ENCODE peak calls at places on chromosomes 13 and 19, in ten cellular contexts. L is fibroblast of the aortic adventitia; N is stimulated activated CD4-positive, alpha-beta T cell treated with anti-CD3 and anti-CD28 coated beads, Interleukin-1b, Interleukin-23, amount 100 ng/mL, for 4 hours; U is bronchial epithelial cell; T is HFFc6; B is EH; E is heart left ventricle; X is dermis microvascular lymphatic vessel endothelial cell; O is nephron progenitor cell; Q is Daoy. Y is an unnamed sample.

GRCh38 chr19:38134538-38135149 is 89.4 kb downstream of the DPF1 start:
- DNase-seq in O (peak), L (peak), U (peak), N (no peak), E (no peak), B (peak), Q (peak), T (peak), X (peak), Y (no peak)

GRCh38 chr19:2722541-2723344 is 1.6 kb upstream of the DIRAS1 start:
- DNase-seq in X (no peak), O (no peak), T (peak), E (peak), L (peak), N (no peak), Q (peak), B (peak), U (peak), Y (peak)

GRCh38 chr19:44278181-44278690 is 18.6 kb downstream of the ZNF233 start:
- DNase-seq in O (no peak), X (no peak), T (peak), L (peak), N (no peak), Q (no peak), E (no peak), U (peak), B (peak), Y (no peak)

GRCh38 chr19:50705422-50706019 is 14.1 kb downstream of the SHANK1 start:
- DNase-seq in Q (peak), E (no peak), X (no peak), U (peak), T (peak), L (peak), N (no peak), B (peak), O (peak), Y (no peak)

GRCh38 chr19:17420267-17420924 is 549 bp downstream of the MVB12A start:
- DNase-seq in L (peak), U (no peak), N (no peak), T (no peak), Q (peak), B (peak), O (peak), E (peak), X (no peak), Y (peak)

GRCh38 chr13:51221674-51222509 is at the start of gene FAM124A:
- DNase-seq in T (no peak), O (peak), U (no peak), Q (peak), B (peak), E (peak), X (no peak), L (no peak), N (peak), Y (peak)

GRCh38 chr13:49214917-49215376 is 5.2 kb upstream of the MLNR start:
- DNase-seq in B (peak), X (no peak), T (no peak), Q (peak), N (no peak), E (peak), U (peak), O (no peak), L (no peak), Y (peak)

GRCh38 chr19:19406878-19407639 is 1.6 kb downstream of the GATAD2A start:
- DNase-seq in N (peak), B (peak), T (peak), O (no peak), Q (peak), U (peak), E (peak), X (no peak), L (peak), Y (peak)

GRCh38 chr13:44573790-44574465 is 2.2 kb downstream of the TSC22D1 start:
- DNase-seq in T (peak), L (peak), Q (peak), U (peak), B (peak), X (no peak), O (peak), E (no peak), N (no peak), Y (no peak)

GRCh38 chr19:17542793-17543582 is 12.5 kb upstream of the COLGALT1 start:
- DNase-seq in T (no peak), E (no peak), N (no peak), X (no peak), Q (no peak), B (no peak), O (no peak), L (no peak), U (no peak), Y (no peak)

GRCh38 chr13:78194904-78195639 is 276.4 kb upstream of the EDNRB start:
- DNase-seq in Q (peak), N (no peak), T (peak), X (no peak), L (peak), B (peak), U (peak), E (no peak), O (no peak), Y (no peak)

GRCh38 chr19:4533334-4533733 is 1.7 kb downstream of the PLIN5 start:
- DNase-seq in T (no peak), X (no peak), U (no peak), N (no peak), B (no peak), Q (no peak), L (no peak), E (no peak), O (no peak), Y (no peak)

GRCh38 chr13:54536112-54536511 is 1507.5 kb downstream of the OLFM4 start:
- DNase-seq in T (no peak), B (no peak), Q (no peak), X (no peak), N (no peak), U (peak), L (no peak), E (no peak), O (no peak), Y (no peak)

Y was measured in lower lobe of right lung.